ENCODE peak calls at places on chromosomes 6 and 20, in nine cellular contexts. G is right cardiac atrium; Y is naive thymus-derived CD4-positive, alpha-beta T cell; U is body of pancreas; J is breast epithelium; C is GM23248; M is H1; R is fibroblast of lung; N is iPS DF 6.9. T is an unnamed sample.

GRCh38 chr20:14313621-14314020 is 23.8 kb downstream of the FLRT3 start:
- DNase-seq in Y (no peak), C (no peak), N (no peak), R (no peak), J (no peak), G (no peak), M (no peak), U (no peak), T (no peak)

GRCh38 chr6:139126255-139126654 is 8.6 kb upstream of the HECA start:
- DNase-seq in C (peak), U (no peak), N (no peak), G (no peak), M (no peak), R (peak), J (no peak), Y (no peak), T (no peak)

GRCh38 chr6:143271024-143271423 is 179.5 kb downstream of the ADAT2 start:
- DNase-seq in C (peak), Y (no peak), U (no peak), G (peak), N (no peak), M (no peak), J (no peak), R (peak), T (no peak)

GRCh38 chr6:100457251-100457990 is 7.3 kb downstream of the SIM1 start:
- DNase-seq in U (no peak), N (no peak), C (no peak), R (no peak), Y (no peak), G (peak), M (no peak), J (no peak), T (no peak)

GRCh38 chr6:84442241-84442640 is 214.8 kb upstream of the CEP162 start:
- DNase-seq in U (no peak), M (no peak), Y (no peak), J (no peak), N (no peak), R (no peak), C (peak), G (no peak), T (no peak)

GRCh38 chr20:54475334-54476287 is at the start of gene DOK5:
- DNase-seq in N (no peak), G (peak), R (peak), M (no peak), J (no peak), C (peak), U (peak), Y (peak), T (no peak)

GRCh38 chr6:135382182-135382628 is 115.3 kb downstream of the AHI1 start:
- DNase-seq in Y (no peak), G (no peak), N (no peak), C (no peak), J (no peak), M (no peak), U (no peak), R (peak), T (no peak)

GRCh38 chr6:11366934-11367637 is 134.6 kb upstream of the NEDD9 start:
- DNase-seq in C (peak), U (no peak), Y (no peak), R (peak), N (no peak), G (no peak), M (no peak), J (no peak), T (no peak)

GRCh38 chr20:62061851-62062418 is 3.7 kb downstream of the TAF4 start:
- DNase-seq in N (no peak), C (no peak), U (no peak), R (no peak), J (no peak), M (no peak), G (no peak), Y (no peak), T (peak)

GRCh38 chr6:148514091-148514850 is 171.6 kb downstream of the SASH1 start:
- DNase-seq in G (no peak), J (no peak), R (no peak), Y (no peak), N (no peak), U (no peak), C (peak), M (no peak), T (no peak)
- H3K27ac ChIP-seq in G (peak), J (peak), R (peak), Y (no peak), N (no peak), U (peak), C (peak), M (no peak), T (no peak)

DNA sequence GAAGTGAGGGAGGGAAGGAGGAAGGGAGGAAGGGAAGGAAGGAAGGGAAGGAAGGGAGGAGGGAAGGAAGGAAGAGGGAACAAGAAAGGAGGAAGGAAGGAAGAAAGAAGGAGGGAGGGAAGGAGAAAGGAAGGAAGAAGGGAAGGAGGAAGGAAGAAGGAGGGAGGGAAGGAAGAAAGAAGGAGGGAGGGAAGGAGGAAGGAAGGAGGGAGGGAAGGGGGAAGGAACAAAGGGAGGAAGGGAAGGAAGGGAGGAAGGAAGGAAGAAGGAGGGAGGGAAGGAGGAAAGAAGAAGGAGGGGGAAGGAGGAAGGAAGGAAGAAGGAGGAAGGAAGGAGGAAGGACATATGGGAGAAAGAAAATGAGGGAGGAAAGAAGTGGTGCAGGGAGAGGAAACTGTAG is 184.7 kb upstream of the PMEPA1 start:
- DNase-seq in R (no peak), C (no peak), U (no peak), Y (no peak), G (no peak), N (no peak), M (no peak), J (no peak), T (no peak)
- H3K27ac ChIP-seq in R (no peak), C (no peak), U (no peak), Y (no peak), G (no peak), N (no peak), M (no peak), J (no peak), T (no peak)

DNA sequence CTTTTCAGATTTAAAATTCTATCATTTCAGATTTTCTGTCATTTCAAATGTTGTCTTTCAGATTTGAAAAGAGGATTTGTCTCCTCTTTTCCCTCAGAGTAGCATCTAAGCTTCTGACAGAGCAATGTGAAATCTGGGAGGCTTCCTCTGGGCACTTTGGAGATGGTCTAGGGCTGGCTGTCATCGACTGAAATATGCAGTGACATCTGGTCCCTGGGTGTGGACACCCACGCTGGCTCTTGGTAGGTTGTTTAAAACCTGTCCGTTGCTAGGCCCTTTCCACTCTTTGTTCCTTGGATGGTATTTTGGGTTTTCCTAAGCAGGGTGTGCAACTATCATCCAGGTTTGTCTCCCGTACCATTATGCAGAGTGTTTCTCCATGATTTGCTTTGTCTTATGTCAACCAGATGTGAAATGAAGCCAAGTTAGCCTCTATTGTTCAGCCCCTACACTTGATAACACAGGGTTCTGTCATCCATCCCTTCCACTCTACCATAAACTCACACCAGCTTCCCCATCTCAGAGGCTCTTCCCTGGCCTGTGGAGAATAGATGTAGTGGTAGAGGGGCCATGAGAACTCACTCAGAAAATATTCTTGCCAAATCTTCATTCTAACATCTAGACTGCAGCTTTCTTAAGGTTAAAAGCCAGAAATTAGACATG is 5.0 kb upstream of the VIP start:
- DNase-seq in N (no peak), J (no peak), C (no peak), G (no peak), U (no peak), M (no peak), Y (no peak), R (no peak), T (no peak)
- H3K27ac ChIP-seq in N (no peak), J (no peak), C (peak), G (no peak), U (no peak), M (no peak), Y (no peak), R (no peak), T (peak)

GRCh38 chr6:114194362-114195343 is 148.2 kb downstream of the HS3ST5 start:
- DNase-seq in J (no peak), U (no peak), G (peak), R (peak), N (no peak), C (peak), Y (no peak), M (no peak), T (no peak)
- H3K27ac ChIP-seq in J (no peak), U (no peak), G (no peak), R (no peak), N (no peak), C (no peak), Y (no peak), M (no peak), T (no peak)

GRCh38 chr20:1847780-1848179 is 47.4 kb upstream of the SIRPA start:
- DNase-seq in R (no peak), U (no peak), G (no peak), C (no peak), N (no peak), J (no peak), M (no peak), Y (no peak), T (no peak)

GRCh38 chr20:1848378-1848777 is 46.8 kb upstream of the SIRPA start:
- DNase-seq in U (no peak), J (no peak), N (no peak), G (no peak), R (no peak), Y (no peak), C (no peak), M (no peak), T (no peak)

GRCh38 chr20:1854246-1854645 is 41.0 kb upstream of the SIRPA start:
- DNase-seq in Y (no peak), G (no peak), M (no peak), N (no peak), J (no peak), U (no peak), R (no peak), C (no peak), T (no peak)

GRCh38 chr20:1853472-1853871 is 41.7 kb upstream of the SIRPA start:
- DNase-seq in R (no peak), J (no peak), N (no peak), Y (no peak), G (no peak), M (no peak), C (no peak), U (no peak), T (no peak)

GRCh38 chr20:1851396-1851795 is 43.8 kb upstream of the SIRPA start:
- DNase-seq in M (no peak), U (no peak), Y (no peak), J (no peak), N (no peak), C (no peak), G (no peak), R (no peak), T (no peak)
- H3K27ac ChIP-seq in M (no peak), U (no peak), Y (no peak), J (no peak), N (no peak), C (no peak), G (no peak), R (no peak), T (no peak)

GRCh38 chr20:63641792-63642517 is 11.3 kb downstream of the STMN3 start:
- DNase-seq in N (no peak), Y (peak), U (peak), R (peak), C (peak), M (no peak), G (peak), J (peak), T (peak)
- H3K27ac ChIP-seq in N (no peak), Y (peak), U (peak), R (no peak), C (no peak), M (peak), G (peak), J (peak), T (peak)